ENCODE peak calls at places on chromosomes 3 and 15, in five cellular contexts. Y is cardiac muscle cell, Q is transverse colon, J is GM23248, I is lower lobe of right lung. V is an unnamed sample. For H3K36me3 and H3K9me3, the result is how much of the 10 kb centered on the place peaks cover.

GRCh38 chr3:128107809-128108208 is 15.8 kb downstream of the RUVBL1 start:
- DNase-seq in Y (peak), Q (no peak), J (no peak), I (no peak), V (no peak)

GRCh38 chr3:9552252-9552999 is 1.2 kb downstream of the LHFPL4 start:
- DNase-seq in Y (peak), Q (peak), J (peak), I (peak), V (no peak)

GRCh38 chr15:63913786-63914185 is 80.0 kb upstream of the HERC1 start:
- DNase-seq in Y (no peak), Q (no peak), J (peak), I (no peak), V (no peak)

GRCh38 chr3:98398513-98398912 is 8.0 kb downstream of the OR5K3 start:
- DNase-seq in Y (no peak), Q (no peak), J (no peak), I (no peak), V (no peak)

GRCh38 chr3:105868450-105868744 is 415 bp downstream of the CBLB start:
- DNase-seq in Y (peak), Q (peak), J (peak), I (peak), V (peak)

GRCh38 chr3:182794806-182795369 is 1.6 kb downstream of the ATP11B start:
- DNase-seq in Y (no peak), Q (no peak), J (peak), I (no peak), V (no peak)

GRCh38 chr3:21618695-21619094 is 132.3 kb downstream of the ZNF385D start:
- DNase-seq in Y (no peak), Q (no peak), J (no peak), I (no peak), V (no peak)

GRCh38 chr3:122774564-122774963 is 19.1 kb downstream of the HSPBAP1 start:
- DNase-seq in Y (no peak), Q (no peak), J (peak), I (no peak), V (no peak)

GRCh38 chr15:28975766-28976179 is 90.0 kb downstream of the APBA2 start:
- DNase-seq in Y (peak), Q (peak), J (peak), I (no peak), V (peak)

GRCh38 chr3:152048826-152049225 is 175.4 kb downstream of the SUCNR1 start:
- DNase-seq in Y (no peak), Q (no peak), J (no peak), I (no peak), V (no peak)

GRCh38 chr15:66931768-66932633 is 133.4 kb upstream of the SMAD3 start:
- DNase-seq in Y (peak), Q (peak), J (peak), I (no peak), V (peak)

GRCh38 chr15:70608156-70608555 is 155.2 kb downstream of the UACA start:
- DNase-seq in Y (no peak), Q (no peak), J (no peak), I (no peak), V (peak)

GRCh38 chr3:11074441-11074840 is 79.9 kb upstream of the HRH1 start:
- DNase-seq in Y (no peak), Q (no peak), J (no peak), I (no peak), V (no peak)

GRCh38 chr15:67937153-67937761 is 97.4 kb upstream of the RNU6-1 start:
- DNase-seq in Y (no peak), Q (no peak), J (no peak), I (no peak), V (no peak)

GRCh38 chr15:39979606-39980005 is 45.7 kb downstream of the EIF2AK4 start:
- DNase-seq in Y (no peak), Q (no peak), J (no peak), I (no peak), V (no peak)

GRCh38 chr3:115623414-115623868 is at the start of gene GAP43:
- DNase-seq in Y (peak), Q (no peak), J (peak), I (no peak), V (peak)

GRCh38 chr3:140204271-140204984 is 269.4 kb downstream of the CLSTN2 start:
- DNase-seq in Y (no peak), Q (no peak), J (no peak), I (no peak), V (no peak)

GRCh38 chr3:61796088-61796680 is 234.8 kb downstream of the PTPRG start:
- DNase-seq in Y (no peak), Q (no peak), J (no peak), I (no peak), V (peak)

GRCh38 chr3:32501785-32502088 is 915 bp downstream of the CMTM6 start:
- DNase-seq in Y (no peak), Q (no peak), J (no peak), I (no peak), V (no peak)

GRCh38 chr15:96102631-96103030 is 227.9 kb upstream of the NR2F2 start:
- DNase-seq in Y (no peak), Q (no peak), J (no peak), I (no peak), V (no peak)

GRCh38 chr15:84981711-84982300 is at the start of gene PDE8A:
- DNase-seq in Y (peak), Q (peak), J (peak), I (peak), V (peak)

GRCh38 chr15:76376029-76376428 is 39.5 kb downstream of the ISL2 start:
- DNase-seq in Y (peak), Q (no peak), J (no peak), I (no peak), V (no peak)

GRCh38 chr15:31280831-31281216 is 45.8 kb upstream of the KLF13 start:
- DNase-seq in Y (no peak), Q (no peak), J (no peak), I (no peak), V (no peak)

GRCh38 chr15:85514413-85514812 is 134.0 kb downstream of the AKAP13 start:
- DNase-seq in Y (no peak), Q (no peak), J (no peak), I (no peak), V (no peak)

GRCh38 chr3:124258057-124258500 is 266.2 kb upstream of the ROPN1 start:
- DNase-seq in Y (no peak), Q (no peak), J (peak), I (no peak), V (no peak)

GRCh38 chr15:82570721-82571519 is 30.7 kb upstream of the RPS17 start:
- DNase-seq in Y (no peak), Q (no peak), J (peak), I (no peak), V (no peak)

GRCh38 chr3:69433016-69433937 is 47.4 kb upstream of the FRMD4B start:
- DNase-seq in Y (peak), Q (no peak), J (no peak), I (no peak), V (no peak)

GRCh38 chr15:89019436-89019835 is 68.8 kb upstream of the ABHD2 start:
- DNase-seq in Y (no peak), Q (no peak), J (no peak), I (no peak), V (no peak)

GRCh38 chr15:63040954-63041353 is 1.6 kb upstream of the TPM1 start:
- DNase-seq in Y (peak), Q (no peak), J (no peak), I (no peak), V (no peak)

GRCh38 chr15:39610665-39611064 is 29.8 kb downstream of the THBS1 start:
- DNase-seq in Y (no peak), Q (no peak), J (no peak), I (no peak), V (no peak)

GRCh38 chr15:93048759-93049161 is 40.3 kb downstream of the RGMA start:
- DNase-seq in Y (no peak), Q (peak), J (no peak), I (peak), V (peak)

GRCh38 chr15:96334705-96335428 is 4.4 kb downstream of the NR2F2 start:
- DNase-seq in Y (no peak), Q (peak), J (peak), I (no peak), V (no peak)

GRCh38 chr3:136195258-136196063 is 674 bp downstream of the MSL2 start:
- DNase-seq in Y (peak), Q (peak), J (peak), I (peak), V (peak)

GRCh38 chr3:68931406-68932149 is 769 bp downstream of the TAFA4 start:
- DNase-seq in Y (peak), Q (no peak), J (peak), I (no peak), V (no peak)

GRCh38 chr3:33639889-33640288 is 78.2 kb downstream of the CLASP2 start:
- DNase-seq in Y (no peak), Q (no peak), J (no peak), I (no peak), V (no peak)

GRCh38 chr3:52141751-52142150 is 12.5 kb downstream of the POC1A start:
- DNase-seq in Y (no peak), Q (no peak), J (no peak), I (no peak), V (no peak)
- H3K36me3 ChIP-seq in Y (under half), Q (under half), J (under half), I (under half), V (under half)

GRCh38 chr3:158710601-158711000 is 21.7 kb downstream of the RARRES1 start:
- DNase-seq in Y (no peak), Q (no peak), J (no peak), I (no peak), V (no peak)

GRCh38 chr3:158712443-158712842 is 19.8 kb downstream of the RARRES1 start:
- DNase-seq in Y (no peak), Q (no peak), J (no peak), I (no peak), V (no peak)

GRCh38 chr3:158713094-158713499 is 19.2 kb downstream of the RARRES1 start:
- DNase-seq in Y (peak), Q (peak), J (peak), I (no peak), V (no peak)

GRCh38 chr3:158709666-158710083 is 22.6 kb downstream of the RARRES1 start:
- DNase-seq in Y (no peak), Q (no peak), J (peak), I (no peak), V (peak)

GRCh38 chr3:158711886-158712285 is 20.4 kb downstream of the RARRES1 start:
- DNase-seq in Y (no peak), Q (no peak), J (peak), I (no peak), V (peak)
- H3K4me3 ChIP-seq in Y (no peak), Q (no peak), J (no peak), I (no peak), V (no peak)

GRCh38 chr3:88092270-88092669 is 33.2 kb downstream of the ZNF654 start:
- DNase-seq in Y (no peak), Q (no peak), J (no peak), I (no peak), V (no peak)

GRCh38 chr3:88090681-88091080 is 31.6 kb downstream of the ZNF654 start:
- DNase-seq in Y (no peak), Q (no peak), J (no peak), I (no peak), V (no peak)

GRCh38 chr3:88093266-88093665 is 34.2 kb downstream of the ZNF654 start:
- DNase-seq in Y (no peak), Q (no peak), J (no peak), I (no peak), V (no peak)
- H3K9me3 ChIP-seq in Y (under half), Q (under half), J (under half), I (under half), V (under half)

GRCh38 chr3:158495503-158495902 is 75.5 kb upstream of the MLF1 start:
- DNase-seq in Y (no peak), Q (no peak), J (no peak), I (no peak), V (no peak)

GRCh38 chr3:158494657-158495056 is 76.3 kb upstream of the MLF1 start:
- DNase-seq in Y (no peak), Q (no peak), J (no peak), I (no peak), V (no peak)

GRCh38 chr3:158491968-158492367 is 79.0 kb upstream of the MLF1 start:
- DNase-seq in Y (peak), Q (no peak), J (no peak), I (no peak), V (no peak)

GRCh38 chr3:158493931-158494330 is 77.1 kb upstream of the MLF1 start:
- DNase-seq in Y (no peak), Q (no peak), J (no peak), I (no peak), V (no peak)

GRCh38 chr3:158492685-158493084 is 78.3 kb upstream of the MLF1 start:
- DNase-seq in Y (no peak), Q (no peak), J (no peak), I (no peak), V (no peak)
- H3K36me3 ChIP-seq in Y (under half), Q (under half), J (under half), I (under half), V (under half)

GRCh38 chr15:73685561-73685960 is 1.4 kb downstream of the CD276 start:
- DNase-seq in Y (peak), Q (no peak), J (peak), I (no peak), V (no peak)

GRCh38 chr15:73688455-73688854 is 4.3 kb downstream of the CD276 start:
- DNase-seq in Y (no peak), Q (no peak), J (peak), I (no peak), V (no peak)

GRCh38 chr15:73686781-73687256 is 2.6 kb downstream of the CD276 start:
- DNase-seq in Y (no peak), Q (no peak), J (peak), I (no peak), V (peak)

GRCh38 chr15:73683624-73684536 is at the start of gene CD276:
- DNase-seq in Y (peak), Q (peak), J (peak), I (peak), V (peak)

DNA sequence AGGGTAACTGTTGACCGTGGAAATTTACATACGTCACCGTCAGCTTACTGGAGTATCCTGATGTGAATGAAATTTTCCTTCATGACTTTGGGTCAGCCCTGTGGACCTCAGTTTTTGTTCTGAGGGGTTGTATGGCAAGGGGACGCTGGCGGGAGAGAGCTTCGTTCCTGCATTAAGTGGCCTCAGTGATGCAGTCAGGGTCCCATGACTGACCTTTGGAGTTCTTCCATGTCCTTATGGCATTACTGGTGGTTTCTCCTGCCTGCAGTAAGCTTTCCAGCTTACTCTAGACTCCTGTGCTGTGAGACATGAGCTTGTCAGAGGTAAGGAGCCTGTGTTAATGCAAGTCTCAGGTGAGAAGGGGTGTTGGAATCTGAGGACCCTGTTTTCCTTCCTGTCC is 1.8 kb downstream of the CD276 start:
- DNase-seq in Y (no peak), Q (no peak), J (peak), I (no peak), V (no peak)
- H3K4me3 ChIP-seq in Y (peak), Q (no peak), J (peak), I (peak), V (peak)

GRCh38 chr15:91908401-91908800 is 54.9 kb downstream of the SLCO3A1 start:
- DNase-seq in Y (no peak), Q (no peak), J (peak), I (no peak), V (no peak)
- H3K9me3 ChIP-seq in Y (under half), Q (under half), J (under half), I (under half), V (under half)

GRCh38 chr3:170222647-170223541 is 670 bp downstream of the PRKCI start:
- DNase-seq in Y (peak), Q (peak), J (peak), I (peak), V (peak)

GRCh38 chr3:170226426-170226960 is 4.3 kb downstream of the PRKCI start:
- DNase-seq in Y (no peak), Q (no peak), J (peak), I (no peak), V (no peak)

GRCh38 chr3:170225166-170225565 is 2.9 kb downstream of the PRKCI start:
- DNase-seq in Y (no peak), Q (no peak), J (no peak), I (no peak), V (no peak)

GRCh38 chr3:170220871-170221270 is 1.4 kb upstream of the PRKCI start:
- DNase-seq in Y (no peak), Q (no peak), J (peak), I (no peak), V (peak)

DNA sequence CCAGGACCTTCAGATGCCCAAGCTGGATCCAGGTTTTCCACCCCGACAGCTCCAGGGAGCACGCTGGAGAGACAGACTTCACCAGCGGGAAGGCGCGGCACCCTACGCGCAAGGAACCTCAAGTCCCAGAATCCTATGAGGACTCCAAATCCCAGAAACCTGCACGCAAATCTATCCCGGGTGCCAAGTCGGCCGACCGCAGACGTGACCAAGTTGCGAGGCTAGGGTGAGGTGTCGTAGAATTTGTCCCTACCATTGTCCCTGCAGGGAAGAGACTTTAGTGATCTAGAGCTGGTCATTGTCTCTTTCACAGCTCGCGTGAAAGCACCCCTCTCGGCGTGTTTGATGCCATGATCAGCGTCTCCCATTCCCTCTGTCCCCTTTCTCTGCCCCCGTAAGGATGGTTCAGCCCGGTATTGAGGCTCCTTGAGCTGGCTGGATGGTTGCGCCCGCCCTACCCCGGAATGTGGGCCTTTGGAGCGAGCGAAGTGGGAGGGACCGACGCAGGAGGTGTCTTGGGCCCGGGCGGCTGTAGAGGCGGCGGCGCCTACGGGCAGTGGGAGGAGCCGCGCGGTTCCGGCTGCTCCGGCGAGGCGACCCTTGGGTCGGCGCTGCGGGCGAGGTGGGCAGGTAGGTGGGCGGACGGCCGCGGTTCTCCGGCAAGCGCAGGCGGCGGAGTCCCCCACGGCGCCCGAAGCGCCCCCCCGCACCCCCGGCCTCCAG is at the start of gene PRKCI:
- DNase-seq in Y (peak), Q (peak), J (peak), I (peak), V (peak)
- H3K36me3 ChIP-seq in Y (under half), Q (under half), J (under half), I (under half), V (under half)

GRCh38 chr3:172101107-172101506 is 61.7 kb downstream of the FNDC3B start:
- DNase-seq in Y (peak), Q (no peak), J (no peak), I (no peak), V (no peak)
- H3K4me3 ChIP-seq in Y (no peak), Q (no peak), J (no peak), I (no peak), V (no peak)